ENCODE peak calls at places on chromosomes 16 and 17, in six cellular contexts. F, I, Z, J, W and N are unnamed samples.
A peak's percentile ranks its signal among the peaks of the same experiment; 100 is the strongest.

GRCh38 chr16:5918553-5919127 is 821.0 kb upstream of the EEF2KMT start:
- DNase-seq in I (peak; percentile 2), J (peak; percentile 37), Z (no peak), F (no peak), W (no peak), N (peak; percentile 27)

GRCh38 chr17:3794890-3795757 is 5.9 kb downstream of the ITGAE start:
- DNase-seq in I (peak; percentile 78), Z (peak; percentile 66), F (peak; percentile 67), W (no peak), J (no peak), N (no peak)

GRCh38 chr16:31273676-31274075 is 13.9 kb downstream of the ITGAM start:
- DNase-seq in I (no peak), Z (no peak), W (no peak), F (no peak), J (peak; percentile 2), N (no peak)

GRCh38 chr17:78939615-78940014 is 14.4 kb upstream of the TIMP2 start:
- DNase-seq in J (no peak), Z (no peak), F (peak; percentile 52), I (no peak), W (no peak), N (no peak)

GRCh38 chr17:28527859-28528258 is 21.7 kb downstream of the FOXN1 start:
- DNase-seq in I (no peak), W (no peak), F (no peak), Z (no peak), J (no peak), N (no peak)

GRCh38 chr16:75257886-75258806 is 6.7 kb upstream of the BCAR1 start:
- DNase-seq in I (no peak), Z (no peak), F (no peak), W (no peak), J (no peak), N (no peak)

GRCh38 chr16:11349599-11350276 is 4.5 kb downstream of the RMI2 start:
- DNase-seq in F (peak; percentile 92), W (no peak), Z (no peak), J (no peak), I (no peak), N (no peak)

GRCh38 chr17:38456031-38456815 is 28.0 kb downstream of the ARHGAP23 start:
- DNase-seq in Z (no peak), J (no peak), F (no peak), I (no peak), W (no peak), N (no peak)

GRCh38 chr16:56401482-56401881 is 23.9 kb downstream of the AMFR start:
- DNase-seq in I (peak; percentile 42), J (peak; percentile 29), Z (peak; percentile 55), W (no peak), F (no peak), N (peak; percentile 53)

GRCh38 chr17:10803830-10804498 is at the start of gene TMEM238L:
- DNase-seq in J (no peak), Z (no peak), I (no peak), W (no peak), F (no peak), N (no peak)

GRCh38 chr17:57987582-57988300 is at the start of gene VEZF1:
- DNase-seq in J (peak; percentile 92), I (peak; percentile 68), W (no peak), Z (peak; percentile 85), F (peak; percentile 44), N (peak; percentile 74)

GRCh38 chr17:82648761-82649474 is 674 bp upstream of the WDR45B start:
- DNase-seq in Z (peak; percentile 38), W (no peak), I (no peak), J (peak; percentile 89), F (no peak), N (peak; percentile 73)

GRCh38 chr16:61590577-61590976 is 445.7 kb downstream of the CDH8 start:
- DNase-seq in W (no peak), Z (no peak), I (no peak), J (no peak), F (no peak), N (no peak)

GRCh38 chr16:58500329-58501241 is 642 bp downstream of the NDRG4 start:
- DNase-seq in F (no peak), Z (no peak), I (no peak), W (no peak), J (no peak), N (no peak)

GRCh38 chr16:11085025-11085485 is 140.7 kb downstream of the CLEC16A start:
- DNase-seq in W (no peak), Z (no peak), F (peak; percentile 47), J (no peak), I (no peak), N (no peak)

DNA sequence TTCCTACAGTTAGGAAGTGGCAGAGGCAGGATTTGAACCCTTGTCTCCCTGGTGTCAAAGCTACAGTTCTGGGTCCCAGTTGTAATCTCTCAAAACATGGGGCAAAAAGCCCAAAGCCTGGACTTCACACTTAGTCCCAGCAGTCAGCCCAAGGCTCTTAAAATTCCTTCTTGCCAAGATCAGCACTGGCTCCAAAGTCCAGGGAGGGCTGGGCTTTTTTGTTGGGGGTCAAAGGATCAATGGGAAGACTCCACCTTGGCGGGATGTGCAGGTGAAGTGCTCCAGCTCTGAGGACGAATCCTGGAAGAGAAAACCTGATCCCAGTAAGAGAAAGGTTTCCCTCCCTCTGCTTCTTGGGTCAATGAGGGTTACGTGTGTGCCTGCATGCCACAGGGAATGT is 195.5 kb downstream of the HAPSTR1 start:
- DNase-seq in I (no peak), J (no peak), Z (no peak), W (no peak), F (no peak), N (no peak)
- TF ChIP-seq BHLHE40 in I (no peak), J (no peak), Z (no peak), W (no peak), F (no peak), N (no peak)

DNA sequence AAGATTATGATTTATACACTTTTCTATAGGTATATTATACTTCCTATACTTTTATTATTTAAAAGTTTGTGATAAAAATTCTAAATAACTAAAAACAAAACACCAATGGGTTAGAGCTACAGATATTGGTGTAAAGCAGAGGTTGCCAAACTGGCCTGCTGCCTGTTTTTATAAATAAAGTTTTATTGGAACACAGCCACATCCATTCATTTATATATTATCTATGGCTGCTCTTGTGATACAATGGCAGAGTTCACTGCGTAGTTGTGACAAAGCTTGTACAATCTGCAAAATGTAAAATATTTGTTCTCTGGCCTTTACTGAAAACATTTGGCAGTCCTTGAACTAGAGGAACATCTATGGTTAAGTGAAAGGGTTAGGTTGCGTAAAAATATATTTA is 208.7 kb downstream of the PRKCB start:
- DNase-seq in Z (no peak), F (no peak), W (no peak), J (no peak), I (no peak), N (no peak)
- TF ChIP-seq BHLHE40 in Z (no peak), F (no peak), W (no peak), J (no peak), I (no peak), N (no peak)

GRCh38 chr17:67555855-67556254 is 161.9 kb upstream of the NOL11 start:
- DNase-seq in I (no peak), W (no peak), F (no peak), Z (no peak), J (no peak), N (no peak)

GRCh38 chr17:67559381-67559966 is 158.3 kb upstream of the NOL11 start:
- DNase-seq in F (no peak), W (no peak), Z (peak; percentile 22), I (no peak), J (peak; percentile 20), N (no peak)

GRCh38 chr17:67557921-67558320 is 159.8 kb upstream of the NOL11 start:
- DNase-seq in F (peak; percentile 25), W (no peak), I (no peak), Z (no peak), J (no peak), N (no peak)

GRCh38 chr17:67557052-67557845 is 160.5 kb upstream of the NOL11 start:
- DNase-seq in F (no peak), Z (no peak), W (no peak), J (no peak), I (no peak), N (no peak)

GRCh38 chr17:67558740-67559380 is 158.9 kb upstream of the NOL11 start:
- DNase-seq in Z (no peak), F (peak; percentile 50), W (no peak), J (peak; percentile 16), I (no peak), N (no peak)
- TF ChIP-seq BHLHE40 in Z (no peak), F (no peak), W (no peak), J (no peak), I (no peak), N (no peak)

GRCh38 chr17:63954402-63955063 is 18.2 kb downstream of the SCN4A start:
- DNase-seq in F (no peak), J (no peak), Z (no peak), I (no peak), W (no peak), N (no peak)

GRCh38 chr17:63949576-63950250 is 17.6 kb upstream of the CD79B start:
- DNase-seq in W (no peak), Z (no peak), F (no peak), I (no peak), J (no peak), N (no peak)

GRCh38 chr17:63948521-63948920 is 16.4 kb upstream of the CD79B start:
- DNase-seq in Z (no peak), J (no peak), F (no peak), I (no peak), W (no peak), N (no peak)

GRCh38 chr17:63947711-63948330 is 15.7 kb upstream of the CD79B start:
- DNase-seq in I (no peak), Z (no peak), J (no peak), W (no peak), F (no peak), N (no peak)

GRCh38 chr17:63950940-63951907 is 19.1 kb upstream of the CD79B start:
- DNase-seq in J (peak; percentile 45), W (no peak), Z (peak; percentile 59), F (no peak), I (peak; percentile 62), N (no peak)
- TF ChIP-seq BHLHE40 in J (no peak), W (no peak), Z (no peak), F (no peak), I (no peak), N (no peak)

DNA sequence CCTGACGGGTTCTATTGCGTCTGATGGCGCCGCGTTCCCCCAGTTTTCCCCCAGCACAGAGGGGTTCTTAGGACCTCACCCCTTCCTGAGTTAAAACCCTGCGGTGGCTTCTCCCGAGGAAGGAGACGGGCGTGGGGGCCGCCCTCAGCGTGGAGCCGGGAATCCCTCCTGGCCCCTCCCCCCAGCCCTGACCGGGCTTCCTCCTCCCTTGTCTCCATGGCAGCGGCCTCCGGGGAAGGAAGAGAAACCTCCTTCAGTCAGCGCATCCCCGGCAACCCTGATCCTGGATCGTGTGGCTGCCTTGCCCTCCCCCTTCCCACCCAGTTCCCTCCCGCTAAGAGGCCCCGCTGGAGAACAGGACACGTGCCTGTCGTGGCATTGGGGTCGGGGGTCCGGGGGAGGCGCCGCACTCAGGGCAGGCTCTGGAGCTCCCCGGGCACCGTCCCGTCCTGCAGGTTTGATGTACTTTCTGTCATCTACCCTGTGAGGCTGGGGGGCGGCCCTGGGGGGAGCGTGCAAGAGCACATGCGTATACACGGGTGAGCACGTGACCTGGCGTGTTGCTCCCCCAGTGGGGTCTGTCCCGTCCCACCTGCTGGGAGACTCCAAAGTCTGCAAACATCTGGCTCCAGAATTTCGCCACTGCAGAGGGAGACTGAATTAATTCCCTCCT is 30.5 kb downstream of the CACNA1H start:
- DNase-seq in J (peak; percentile 53), F (peak; percentile 63), W (no peak), I (no peak), Z (peak; percentile 69), N (peak; percentile 35)
- TF ChIP-seq BHLHE40 in J (no peak), F (no peak), W (no peak), I (no peak), Z (no peak), N (no peak)